ENCODE peak calls at places on chromosomes 16 and 17, in ten cellular contexts. B, E, P, A, S, N, I, V, Q and R are unnamed samples. For H3K4me1 and H3K36me3, the result is how much of the 10 kb centered on the place peaks cover.

GRCh38 chr16:19876501-19877059 is 8.1 kb downstream of the GPRC5B start:
- DNase-seq in B (no peak), E (no peak), P (no peak), A (no peak), S (no peak), N (peak), I (no peak), V (no peak), Q (no peak), R (no peak)

GRCh38 chr17:17144061-17144460 is 62.1 kb downstream of the PLD6 start:
- DNase-seq in B (no peak), E (no peak), P (no peak), A (no peak), S (no peak), N (no peak), I (no peak), V (no peak), Q (no peak), R (no peak)

GRCh38 chr17:64686705-64687104 is 24.6 kb upstream of the SMURF2 start:
- DNase-seq in B (no peak), E (peak), P (no peak), A (no peak), S (no peak), N (no peak), I (no peak), V (no peak), Q (no peak), R (no peak)

GRCh38 chr17:78875738-78876597 is 27.0 kb downstream of the CEP295NL start:
- DNase-seq in B (no peak), E (no peak), P (no peak), A (no peak), S (peak), N (no peak), I (no peak), V (no peak), Q (no peak), R (no peak)

GRCh38 chr17:21530311-21530710 is 154.2 kb downstream of the KCNJ12 start:
- DNase-seq in B (no peak), E (no peak), P (no peak), A (no peak), S (no peak), N (no peak), I (no peak), V (no peak), Q (no peak), R (no peak)

GRCh38 chr17:18332909-18333489 is 17.9 kb downstream of the SMCR8 start:
- DNase-seq in B (no peak), E (no peak), P (no peak), A (no peak), S (peak), N (no peak), I (no peak), V (no peak), Q (no peak), R (no peak)

GRCh38 chr17:17782425-17783120 is 54.2 kb downstream of the SREBF1 start:
- DNase-seq in B (no peak), E (peak), P (no peak), A (no peak), S (no peak), N (peak), I (no peak), V (no peak), Q (no peak), R (no peak)

GRCh38 chr17:6254036-6254435 is 180.9 kb downstream of the AIPL1 start:
- DNase-seq in B (no peak), E (no peak), P (no peak), A (no peak), S (no peak), N (no peak), I (no peak), V (no peak), Q (no peak), R (no peak)

GRCh38 chr17:75036643-75037268 is 10.0 kb downstream of the ATP5PD start:
- DNase-seq in B (no peak), E (peak), P (peak), A (peak), S (peak), N (peak), I (peak), V (peak), Q (peak), R (peak)

GRCh38 chr17:82065193-82065637 is 389 bp downstream of the DUS1L start:
- DNase-seq in B (no peak), E (no peak), P (no peak), A (no peak), S (peak), N (no peak), I (no peak), V (no peak), Q (peak), R (no peak)

GRCh38 chr17:50872710-50873424 is 6.7 kb upstream of the TOB1 start:
- DNase-seq in B (no peak), E (no peak), P (no peak), A (no peak), S (peak), N (no peak), I (no peak), V (no peak), Q (no peak), R (peak)

GRCh38 chr16:74759564-74759963 is 15.1 kb downstream of the FA2H start:
- DNase-seq in B (no peak), E (no peak), P (no peak), A (no peak), S (no peak), N (no peak), I (peak), V (no peak), Q (no peak), R (no peak)

GRCh38 chr16:74756203-74756602 is 18.4 kb downstream of the FA2H start:
- DNase-seq in B (no peak), E (no peak), P (no peak), A (no peak), S (no peak), N (no peak), I (peak), V (no peak), Q (no peak), R (no peak)

GRCh38 chr16:74757347-74757746 is 17.3 kb downstream of the FA2H start:
- DNase-seq in B (no peak), E (no peak), P (no peak), A (no peak), S (no peak), N (no peak), I (no peak), V (no peak), Q (no peak), R (no peak)

GRCh38 chr16:74760007-74760767 is 14.4 kb downstream of the FA2H start:
- DNase-seq in B (no peak), E (no peak), P (no peak), A (no peak), S (peak), N (no peak), I (peak), V (no peak), Q (no peak), R (no peak)

DNA sequence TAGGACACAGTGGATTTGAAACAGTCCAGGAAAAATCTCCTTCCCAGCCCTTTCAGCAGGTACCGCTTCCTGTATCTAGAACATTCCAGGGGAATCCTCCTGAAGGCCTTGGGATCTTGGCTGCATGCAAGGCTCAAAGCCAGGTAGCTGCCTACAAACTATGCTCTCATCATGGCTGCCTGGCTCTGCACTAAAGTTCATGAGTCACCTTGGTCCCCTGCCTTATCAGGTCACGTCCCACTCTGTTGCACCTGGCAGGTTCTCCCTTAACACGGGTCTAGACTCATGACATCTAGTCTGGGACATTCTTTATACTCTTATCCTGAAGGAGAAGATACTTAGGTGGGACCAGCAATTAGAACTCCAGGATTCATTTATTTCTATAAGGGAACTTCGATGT is 15.8 kb downstream of the FA2H start:
- DNase-seq in B (no peak), E (no peak), P (no peak), A (no peak), S (no peak), N (no peak), I (no peak), V (no peak), Q (no peak), R (no peak)
- H3K4me1 ChIP-seq in B (under half), E (under half), P (under half), A (under half), S (under half), N (under half), I (under half), V (under half), Q (under half), R (under half)

GRCh38 chr16:53504161-53504663 is 1.2 kb upstream of the AKTIP start:
- DNase-seq in B (no peak), E (peak), P (no peak), A (peak), S (peak), N (peak), I (peak), V (peak), Q (peak), R (peak)
- H3K27ac ChIP-seq in B (peak), E (peak), P (peak), A (peak), S (peak), N (peak), I (peak), V (peak), Q (peak), R (peak)

DNA sequence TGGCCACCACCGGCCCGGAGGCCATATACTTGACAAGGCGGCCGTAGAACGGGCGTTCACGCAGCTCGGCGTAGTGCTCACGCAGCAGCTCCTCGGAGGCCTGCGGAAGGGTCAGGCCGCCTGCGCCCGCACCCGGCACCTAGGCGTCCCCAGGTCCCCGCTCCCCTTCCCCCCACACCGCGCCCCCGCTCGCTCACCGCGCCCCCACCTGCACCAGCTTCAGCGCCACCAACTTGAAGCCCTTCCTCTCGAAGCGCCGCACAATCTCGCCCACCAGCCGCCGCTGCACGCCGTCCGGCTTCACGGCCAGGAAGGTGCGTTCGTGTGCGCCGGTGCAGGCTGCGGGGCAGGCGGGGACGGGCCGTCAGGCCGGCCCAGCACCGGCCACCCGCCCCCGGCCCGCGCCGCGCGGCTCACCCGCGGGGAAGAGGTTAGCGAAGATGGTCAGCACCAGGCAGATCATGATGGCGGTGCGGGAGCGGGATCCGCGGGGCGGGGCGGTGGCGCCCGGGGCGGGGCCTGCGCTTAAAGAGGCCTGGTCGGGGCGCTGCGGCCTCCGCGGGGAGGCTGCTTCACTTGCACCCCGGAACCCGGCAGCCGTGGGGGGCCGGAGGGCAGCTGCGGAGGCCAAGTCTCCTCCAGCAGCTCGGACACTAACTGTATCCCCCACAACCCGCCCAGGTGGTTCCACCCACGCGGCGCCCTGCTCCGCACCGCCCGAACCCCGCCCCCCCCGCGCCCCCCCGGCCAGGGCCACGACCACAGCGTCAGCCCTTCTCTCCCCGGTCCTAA is at the start of gene NME3:
- DNase-seq in B (no peak), E (peak), P (no peak), A (no peak), S (peak), N (peak), I (peak), V (peak), Q (peak), R (peak)
- H3K36me3 ChIP-seq in B (under half), E (under half), P (under half), A (under half), S (under half), N (under half), I (under half), V (under half), Q (under half), R (under half)

GRCh38 chr17:68603663-68604062 is 2.5 kb upstream of the FAM20A start:
- DNase-seq in B (no peak), E (no peak), P (no peak), A (no peak), S (no peak), N (no peak), I (no peak), V (no peak), Q (no peak), R (no peak)

GRCh38 chr17:68606451-68607307 is 5.5 kb upstream of the FAM20A start:
- DNase-seq in B (no peak), E (no peak), P (no peak), A (no peak), S (no peak), N (no peak), I (no peak), V (no peak), Q (no peak), R (no peak)

GRCh38 chr17:68608515-68609130 is 7.5 kb upstream of the FAM20A start:
- DNase-seq in B (no peak), E (no peak), P (no peak), A (no peak), S (no peak), N (no peak), I (no peak), V (no peak), Q (no peak), R (no peak)

GRCh38 chr17:68603027-68603426 is 1.9 kb upstream of the FAM20A start:
- DNase-seq in B (no peak), E (no peak), P (no peak), A (peak), S (no peak), N (no peak), I (no peak), V (no peak), Q (no peak), R (no peak)

DNA sequence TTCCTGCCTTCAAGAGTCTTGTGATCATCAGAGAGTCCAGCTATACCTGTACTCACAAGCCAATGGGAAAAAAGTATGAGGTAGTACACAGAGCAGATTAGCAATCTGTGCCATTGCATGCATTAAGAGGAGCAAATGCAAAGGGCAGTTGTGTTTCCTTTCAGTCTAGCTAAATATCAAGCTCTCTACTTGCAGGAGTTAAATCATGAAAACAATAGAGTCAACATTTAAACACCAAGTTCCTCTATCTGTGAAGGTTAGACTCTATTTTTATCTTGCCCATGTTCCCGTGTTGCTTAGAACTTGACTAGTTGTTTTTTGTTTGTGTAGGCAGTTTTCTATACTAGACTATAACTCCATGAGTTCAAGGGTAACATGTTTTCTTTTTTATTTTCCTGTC is 4.7 kb upstream of the FAM20A start:
- DNase-seq in B (no peak), E (no peak), P (no peak), A (no peak), S (no peak), N (no peak), I (no peak), V (no peak), Q (no peak), R (no peak)
- H3K4me1 ChIP-seq in B (under half), E (under half), P (under half), A (under half), S (under half), N (under half), I (under half), V (under half), Q (under half), R (under half)

GRCh38 chr16:11144122-11144521 is 111.9 kb downstream of the SOCS1 start:
- DNase-seq in B (no peak), E (no peak), P (no peak), A (no peak), S (no peak), N (no peak), I (peak), V (no peak), Q (no peak), R (no peak)
- H3K27ac ChIP-seq in B (no peak), E (no peak), P (no peak), A (no peak), S (no peak), N (no peak), I (no peak), V (no peak), Q (no peak), R (no peak)